ENCODE peak calls at places on chromosomes 13 and 19, in nine cellular contexts. I, J, R, G, H, M, A, W and N are unnamed samples.

GRCh38 chr19:10514211-10515145 is 2.8 kb downstream of the S1PR5 start:
- DNase-seq in I (no peak), J (no peak), R (no peak), G (no peak), H (no peak), M (no peak), A (no peak), W (no peak), N (no peak)

GRCh38 chr13:105763851-105764250 is 771.6 kb downstream of the EFNB2 start:
- DNase-seq in I (no peak), J (no peak), R (no peak), G (no peak), H (no peak), M (no peak), A (no peak), W (no peak), N (no peak)

GRCh38 chr13:111853766-111854165 is 213.2 kb upstream of the SOX1 start:
- DNase-seq in I (no peak), J (no peak), R (no peak), G (no peak), H (no peak), M (no peak), A (no peak), W (no peak), N (no peak)

GRCh38 chr13:47463726-47464125 is 537.3 kb downstream of the SUCLA2 start:
- DNase-seq in I (no peak), J (peak; percentile 63), R (peak; percentile 63), G (peak; percentile 18), H (no peak), M (no peak), A (peak; percentile 69), W (peak; percentile 62), N (no peak)

GRCh38 chr13:74290324-74290773 is 156.1 kb upstream of the KLF12 start:
- DNase-seq in I (peak; percentile 25), J (peak; percentile 96), R (peak; percentile 78), G (peak; percentile 48), H (no peak), M (peak; percentile 51), A (peak; percentile 79), W (peak; percentile 92), N (peak; percentile 44)

GRCh38 chr19:4851551-4852290 is 15.7 kb downstream of the PLIN3 start:
- DNase-seq in I (peak; percentile 79), J (peak; percentile 65), R (peak; percentile 32), G (no peak), H (peak; percentile 83), M (peak; percentile 45), A (peak; percentile 42), W (peak; percentile 61), N (no peak)

GRCh38 chr13:91056746-91057145 is 290.7 kb upstream of the MIR17HG start:
- DNase-seq in I (no peak), J (no peak), R (no peak), G (no peak), H (no peak), M (no peak), A (no peak), W (no peak), N (peak; percentile 16)

GRCh38 chr13:101230271-101230890 is 185.9 kb downstream of the NALCN start:
- DNase-seq in I (no peak), J (no peak), R (no peak), G (no peak), H (no peak), M (no peak), A (peak; percentile 15), W (no peak), N (no peak)

GRCh38 chr19:43148233-43148632 is 38.1 kb downstream of the PSG5 start:
- DNase-seq in I (no peak), J (peak; percentile 18), R (peak; percentile 61), G (peak; percentile 69), H (no peak), M (peak; percentile 25), A (peak; percentile 93), W (peak; percentile 51), N (no peak)

DNA sequence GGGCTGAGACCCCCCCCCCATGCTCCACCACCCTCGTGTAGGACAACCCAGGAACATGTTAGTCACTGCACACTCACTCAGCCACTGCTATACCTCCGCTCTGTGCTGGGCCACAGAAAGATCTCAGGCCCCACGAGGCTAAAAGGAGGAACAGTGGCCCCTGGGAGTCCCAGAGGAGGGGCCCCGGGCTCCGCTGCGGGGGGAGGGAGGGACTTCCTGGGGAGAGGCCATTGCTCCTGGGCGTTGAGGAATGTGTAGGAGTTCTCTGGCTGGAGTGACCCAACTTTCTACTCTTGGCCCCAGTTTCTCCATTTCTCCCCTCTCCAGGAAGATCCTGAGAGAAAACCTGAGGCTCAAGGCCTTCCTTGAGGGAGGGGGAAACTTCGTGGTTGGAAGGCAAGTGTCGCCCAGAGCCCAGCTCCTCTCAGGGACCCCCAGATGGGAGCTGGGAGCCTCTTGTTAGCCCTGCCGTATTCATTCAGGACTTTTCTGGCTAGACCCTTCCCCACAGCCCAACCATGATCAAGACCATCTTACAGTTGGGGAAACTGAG is 13.6 kb downstream of the ONECUT3 start:
- DNase-seq in I (no peak), J (no peak), R (no peak), G (no peak), H (no peak), M (no peak), A (no peak), W (no peak), N (no peak)
- TF ChIP-seq CTCF in I (no peak), J (no peak), R (no peak), G (no peak), H (no peak), M (no peak), A (no peak), W (no peak), N (no peak)

GRCh38 chr19:57512845-57513244 is 13.1 kb downstream of the ZNF773 start:
- DNase-seq in I (no peak), J (peak; percentile 32), R (no peak), G (no peak), H (no peak), M (no peak), A (peak; percentile 34), W (peak; percentile 31), N (no peak)
- H3K4me3 ChIP-seq in I (no peak overlapping the region), J (no peak overlapping the region), R (no peak overlapping the region), G (no peak overlapping the region), H (no peak overlapping the region), M (no peak overlapping the region), A (no peak overlapping the region), W (no peak overlapping the region), N (no peak overlapping the region)

DNA sequence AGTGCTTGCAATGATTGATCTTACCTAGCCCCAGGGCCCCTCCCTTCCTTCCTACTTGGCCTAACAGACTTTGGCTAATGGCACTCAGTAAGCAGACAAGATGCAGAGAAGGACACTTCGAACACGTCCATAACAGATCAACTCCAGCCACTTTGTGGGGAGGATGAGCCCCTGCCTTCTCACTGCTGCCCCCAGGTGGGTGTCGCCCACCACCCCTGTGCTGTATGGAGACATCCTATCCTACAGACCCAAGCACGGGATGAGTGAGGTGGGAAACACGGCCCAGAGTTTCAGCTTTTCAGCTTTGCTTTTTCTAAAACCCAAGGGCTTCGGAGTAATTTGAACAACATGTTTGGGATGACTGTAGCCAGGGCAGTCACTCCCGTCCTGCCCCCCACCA is 5.5 kb downstream of the SLC7A1 start:
- DNase-seq in I (no peak), J (no peak), R (no peak), G (no peak), H (no peak), M (no peak), A (no peak), W (no peak), N (no peak)
- TF ChIP-seq CTCF in I (no peak), J (peak; percentile 14), R (peak; percentile 38), G (peak; percentile 25), H (no peak), M (no peak), A (peak; percentile 9), W (no peak), N (peak; percentile 1)

GRCh38 chr13:52833261-52833660 is 15.2 kb downstream of the PCDH8 start:
- DNase-seq in I (no peak), J (no peak), R (no peak), G (no peak), H (no peak), M (no peak), A (no peak), W (no peak), N (no peak)

GRCh38 chr13:52840066-52840465 is 8.4 kb downstream of the PCDH8 start:
- DNase-seq in I (no peak), J (no peak), R (no peak), G (no peak), H (no peak), M (no peak), A (no peak), W (no peak), N (no peak)

GRCh38 chr13:52835071-52835793 is 13.2 kb downstream of the PCDH8 start:
- DNase-seq in I (no peak), J (no peak), R (no peak), G (no peak), H (no peak), M (no peak), A (no peak), W (no peak), N (no peak)

GRCh38 chr13:52838433-52839107 is 9.9 kb downstream of the PCDH8 start:
- DNase-seq in I (no peak), J (no peak), R (no peak), G (no peak), H (no peak), M (no peak), A (no peak), W (no peak), N (no peak)

DNA sequence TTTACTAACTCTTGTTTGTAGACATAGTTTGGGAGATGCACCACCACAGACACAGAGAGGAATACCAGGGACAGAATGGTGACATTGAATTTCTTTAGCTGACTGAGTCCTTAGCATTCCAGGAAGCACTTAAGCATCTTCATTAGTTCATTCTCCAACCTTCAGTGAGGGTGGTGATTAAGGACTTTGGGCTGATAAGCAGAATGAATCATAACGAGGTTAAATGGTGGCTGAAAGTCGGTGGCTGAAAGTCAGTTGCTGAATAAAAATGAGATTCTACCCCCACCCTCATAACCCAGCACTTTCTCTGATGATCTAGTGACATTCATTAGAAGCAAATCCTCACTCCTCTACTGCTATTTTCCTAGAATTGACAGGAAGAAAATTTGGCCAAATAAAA is 10.6 kb downstream of the PCDH8 start:
- DNase-seq in I (no peak), J (no peak), R (no peak), G (no peak), H (no peak), M (no peak), A (no peak), W (no peak), N (no peak)
- H3K4me3 ChIP-seq in I (no peak overlapping the region), J (no peak overlapping the region), R (no peak overlapping the region), G (no peak overlapping the region), H (no peak overlapping the region), M (no peak overlapping the region), A (no peak overlapping the region), W (no peak overlapping the region), N (no peak overlapping the region)

DNA sequence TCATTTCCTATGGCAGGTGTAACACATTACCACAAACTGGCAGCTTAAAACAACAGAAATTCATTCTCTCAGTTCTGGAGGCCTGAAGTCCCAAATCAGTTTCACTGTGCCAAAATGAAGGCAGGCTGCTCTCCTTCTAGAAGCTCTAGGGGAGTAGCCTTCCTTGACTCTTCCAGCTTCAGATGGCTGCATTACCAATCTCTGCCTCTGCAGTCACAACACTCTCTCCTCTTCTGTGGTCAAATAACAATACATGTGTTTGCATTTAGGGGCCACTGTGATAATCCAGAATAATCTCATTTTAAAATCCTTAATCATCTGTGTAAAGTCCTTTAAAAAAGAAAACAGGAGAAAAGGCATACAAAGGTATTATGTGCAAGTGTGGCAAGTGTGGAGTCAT is 7.8 kb downstream of the DIAPH3 start:
- DNase-seq in I (no peak), J (peak; percentile 30), R (no peak), G (no peak), H (no peak), M (no peak), A (peak; percentile 8), W (peak; percentile 28), N (no peak)
- TF ChIP-seq CTCF in I (no peak), J (no peak), R (peak; percentile 24), G (peak; percentile 25), H (no peak), M (no peak), A (no peak), W (peak; percentile 7), N (peak; percentile 18)